ENCODE peak calls at places on chromosome 9, in eight cellular contexts. L is GM03348; E is GM06990; K is kidney glomerular epithelial cell; C is stimulated activated effector memory CD8-positive, alpha-beta T cell treated with anti-CD3 and anti-CD28 coated beads, Interleukin-12 subunit alpha, Interleukin-12 subunit beta, amount 100 ng/mL, for 72 hours; D is amniotic stem cell; V is EL; Z is SW 1271. U is an unnamed sample.

GRCh38 chr9:111076519-111076918 is 38.2 kb upstream of the LPAR1 start:
- DNase-seq in Z (no peak), K (no peak), D (no peak), C (no peak), E (peak), V (no peak), L (no peak), U (no peak)

GRCh38 chr9:93346240-93347112 is 105.0 kb upstream of the FAM120A start:
- DNase-seq in C (no peak), Z (no peak), K (no peak), V (no peak), E (no peak), D (no peak), L (peak), U (peak)

GRCh38 chr9:126503333-126504085 is 110.2 kb upstream of the LMX1B start:
- DNase-seq in Z (no peak), V (peak), L (peak), D (no peak), K (no peak), E (no peak), C (no peak), U (no peak)

GRCh38 chr9:136616948-136617695 is 45.6 kb upstream of the EGFL7 start:
- DNase-seq in Z (no peak), E (no peak), V (no peak), L (no peak), D (no peak), C (no peak), K (no peak), U (no peak)

GRCh38 chr9:76680716-76681431 is 83.4 kb upstream of the PCA3 start:
- DNase-seq in C (no peak), Z (no peak), D (no peak), K (no peak), E (no peak), L (no peak), V (peak), U (no peak)

GRCh38 chr9:129102791-129103594 is 7.6 kb downstream of the CRAT start:
- DNase-seq in C (no peak), V (peak), E (no peak), Z (no peak), L (peak), K (peak), D (peak), U (peak)

GRCh38 chr9:129206921-129207320 is 28.9 kb upstream of the IER5L start:
- DNase-seq in C (no peak), D (no peak), K (no peak), V (no peak), Z (no peak), E (no peak), L (no peak), U (no peak)

GRCh38 chr9:136565075-136565721 is 19.4 kb upstream of the NOTCH1 start:
- DNase-seq in Z (no peak), C (no peak), D (no peak), L (peak), V (no peak), K (no peak), E (no peak), U (no peak)

GRCh38 chr9:99087462-99087861 is 17.5 kb upstream of the TGFBR1 start:
- DNase-seq in Z (no peak), L (no peak), D (no peak), V (no peak), E (no peak), K (no peak), C (no peak), U (no peak)

GRCh38 chr9:137243626-137244485 is 2.8 kb downstream of the TUBB4B start:
- DNase-seq in Z (no peak), V (peak), D (no peak), C (no peak), K (no peak), L (no peak), E (no peak), U (no peak)

GRCh38 chr9:16705121-16705604 is 165.3 kb downstream of the BNC2 start:
- DNase-seq in V (peak), Z (peak), D (peak), C (no peak), K (peak), L (peak), E (no peak), U (peak)

GRCh38 chr9:84278131-84278530 is 62.4 kb downstream of the SLC28A3 start:
- DNase-seq in C (no peak), L (no peak), K (peak), Z (no peak), E (no peak), V (peak), D (no peak), U (no peak)

GRCh38 chr9:108991479-108991878 is 21.8 kb downstream of the CTNNAL1 start:
- DNase-seq in K (no peak), C (no peak), D (no peak), V (no peak), L (no peak), Z (no peak), E (no peak), U (no peak)

GRCh38 chr9:81096667-81097066 is 592.7 kb downstream of the TLE1 start:
- DNase-seq in L (no peak), Z (no peak), K (no peak), C (no peak), V (no peak), D (no peak), E (no peak), U (no peak)

GRCh38 chr9:108784998-108785397 is 70.8 kb downstream of the ACTL7B start:
- DNase-seq in D (no peak), K (no peak), Z (no peak), E (no peak), L (peak), C (no peak), V (peak), U (no peak)

GRCh38 chr9:16191691-16192402 is 639.0 kb downstream of the CCDC171 start:
- DNase-seq in L (peak), D (peak), K (peak), V (peak), C (peak), Z (no peak), E (peak), U (peak)

GRCh38 chr9:121271368-121272351 is 3.7 kb downstream of the GSN start:
- DNase-seq in V (peak), Z (no peak), C (no peak), L (peak), D (no peak), E (no peak), K (no peak), U (peak)

GRCh38 chr9:134585746-134586706 is 55.6 kb upstream of the COL5A1 start:
- DNase-seq in Z (no peak), E (no peak), K (no peak), C (peak), D (peak), L (peak), V (peak), U (no peak)

GRCh38 chr9:17688834-17689233 is 110.0 kb downstream of the SH3GL2 start:
- DNase-seq in Z (no peak), K (no peak), E (no peak), V (no peak), L (no peak), C (no peak), D (no peak), U (no peak)

GRCh38 chr9:16275795-16276624 is 594.5 kb downstream of the BNC2 start:
- DNase-seq in L (no peak), C (no peak), E (no peak), V (no peak), K (peak), D (no peak), Z (no peak), U (no peak)

GRCh38 chr9:122350577-122351355 is 20.1 kb upstream of the PTGS1 start:
- DNase-seq in K (peak), C (peak), D (no peak), E (peak), Z (peak), V (peak), L (peak), U (peak)

GRCh38 chr9:89635816-89636215 is 31.0 kb downstream of the GADD45G start:
- DNase-seq in C (no peak), E (no peak), V (no peak), Z (no peak), D (no peak), K (peak), L (no peak), U (no peak)

GRCh38 chr9:110015759-110016158 is 192.2 kb downstream of the C9orf152 start:
- DNase-seq in K (peak), Z (peak), L (no peak), C (no peak), D (peak), V (peak), E (no peak), U (no peak)

GRCh38 chr9:113650207-113651131 is 186.9 kb downstream of the RGS3 start:
- DNase-seq in V (peak), D (peak), C (no peak), E (no peak), Z (no peak), K (peak), L (no peak), U (no peak)

GRCh38 chr9:99411068-99411467 is 189.0 kb downstream of the SEC61B start:
- DNase-seq in C (no peak), Z (no peak), L (no peak), K (no peak), D (no peak), V (peak), E (no peak), U (no peak)

U was measured in hepatocyte.